ENCODE peak calls at places on chromosomes 3 and 15, in ten cellular contexts. I, L, M, E, D, P, Z, B, F and X are unnamed samples.
A peak's percentile ranks its signal among the peaks of the same experiment; 100 is the strongest.

GRCh38 chr15:77904436-77904821 is 173.1 kb downstream of the TBC1D2B start:
- DNase-seq in I (no peak), L (no peak), M (no peak), E (no peak), D (no peak), P (no peak), Z (no peak), B (no peak), F (no peak), X (no peak)

GRCh38 chr15:40451497-40452158 is 10.9 kb downstream of the BAHD1 start:
- DNase-seq in I (no peak), L (no peak), M (no peak), E (no peak), D (no peak), P (no peak), Z (no peak), B (no peak), F (no peak), X (no peak)

GRCh38 chr3:52608337-52608736 is 71.9 kb downstream of the UQCC5 start:
- DNase-seq in I (no peak), L (no peak), M (no peak), E (no peak), D (no peak), P (no peak), Z (no peak), B (no peak), F (no peak), X (no peak)

GRCh38 chr3:132803889-132804288 is 81.7 kb upstream of the NPHP3 start:
- DNase-seq in I (no peak), L (no peak), M (no peak), E (no peak), D (no peak), P (no peak), Z (peak; percentile 44), B (no peak), F (peak; percentile 9), X (no peak)

GRCh38 chr3:174581551-174581950 is 277.6 kb upstream of the NAALADL2 start:
- DNase-seq in I (no peak), L (no peak), M (no peak), E (no peak), D (no peak), P (no peak), Z (no peak), B (no peak), F (no peak), X (no peak)

GRCh38 chr15:75866916-75867315 is 23.7 kb downstream of the UBE2Q2 start:
- DNase-seq in I (no peak), L (no peak), M (no peak), E (no peak), D (no peak), P (no peak), Z (no peak), B (no peak), F (no peak), X (no peak)

GRCh38 chr3:136042608-136043221 is 77.2 kb downstream of the PPP2R3A start:
- DNase-seq in I (peak; percentile 80), L (peak; percentile 52), M (peak; percentile 74), E (no peak), D (no peak), P (no peak), Z (peak; percentile 54), B (peak; percentile 9), F (peak; percentile 68), X (peak; percentile 8)

GRCh38 chr3:97720417-97720816 is 44.1 kb upstream of the ARL6 start:
- DNase-seq in I (peak; percentile 26), L (no peak), M (no peak), E (no peak), D (no peak), P (no peak), Z (no peak), B (no peak), F (no peak), X (no peak)

GRCh38 chr15:80159811-80160569 is 7.2 kb downstream of the FAH start:
- DNase-seq in I (no peak), L (no peak), M (peak; percentile 86), E (no peak), D (no peak), P (no peak), Z (peak; percentile 11), B (no peak), F (no peak), X (no peak)

GRCh38 chr15:70234256-70234965 is 136.7 kb upstream of the TLE3 start:
- DNase-seq in I (no peak), L (no peak), M (peak; percentile 82), E (no peak), D (no peak), P (no peak), Z (no peak), B (peak; percentile 81), F (peak; percentile 33), X (peak; percentile 42)

GRCh38 chr15:55253580-55253979 is 36.0 kb downstream of the RAB27A start:
- DNase-seq in I (peak; percentile 12), L (no peak), M (peak; percentile 76), E (no peak), D (no peak), P (no peak), Z (no peak), B (no peak), F (no peak), X (peak; percentile 72)

GRCh38 chr3:277873-278272 is 81.3 kb downstream of the CHL1 start:
- DNase-seq in I (no peak), L (peak; percentile 47), M (no peak), E (no peak), D (no peak), P (no peak), Z (no peak), B (no peak), F (no peak), X (no peak)
- H3K4me3 ChIP-seq in I (no peak overlapping the region), L (peak overlapping the region; percentile 27), M (no peak overlapping the region), E (no peak overlapping the region), D (no peak overlapping the region), P (no peak overlapping the region), Z (no peak overlapping the region), B (no peak overlapping the region), F (no peak overlapping the region), X (no peak overlapping the region)

GRCh38 chr15:31802761-31803160 is 227.6 kb upstream of the CHRNA7 start:
- DNase-seq in I (no peak), L (no peak), M (no peak), E (no peak), D (no peak), P (no peak), Z (no peak), B (no peak), F (no peak), X (no peak)

GRCh38 chr15:31801152-31801551 is 229.2 kb upstream of the CHRNA7 start:
- DNase-seq in I (peak; percentile 37), L (no peak), M (no peak), E (no peak), D (peak; percentile 30), P (peak; percentile 32), Z (no peak), B (no peak), F (no peak), X (no peak)

GRCh38 chr15:31799711-31800321 is 230.5 kb upstream of the CHRNA7 start:
- DNase-seq in I (peak; percentile 35), L (peak; percentile 89), M (no peak), E (no peak), D (no peak), P (no peak), Z (no peak), B (no peak), F (no peak), X (no peak)

GRCh38 chr15:31805090-31805662 is 225.1 kb upstream of the CHRNA7 start:
- DNase-seq in I (no peak), L (no peak), M (no peak), E (no peak), D (no peak), P (no peak), Z (no peak), B (no peak), F (no peak), X (no peak)

GRCh38 chr15:31803388-31803884 is 226.9 kb upstream of the CHRNA7 start:
- DNase-seq in I (no peak), L (peak; percentile 52), M (no peak), E (no peak), D (no peak), P (no peak), Z (no peak), B (no peak), F (no peak), X (no peak)
- H3K4me3 ChIP-seq in I (no peak overlapping the region), L (no peak overlapping the region), M (no peak overlapping the region), E (no peak overlapping the region), D (no peak overlapping the region), P (no peak overlapping the region), Z (no peak overlapping the region), B (no peak overlapping the region), F (no peak overlapping the region), X (no peak overlapping the region)

GRCh38 chr3:60192297-60193114 is 1058.7 kb downstream of the FHIT start:
- DNase-seq in I (no peak), L (peak; percentile 14), M (no peak), E (no peak), D (no peak), P (no peak), Z (no peak), B (no peak), F (no peak), X (no peak)
- H3K4me3 ChIP-seq in I (no peak overlapping the region), L (no peak overlapping the region), M (no peak overlapping the region), E (no peak overlapping the region), D (no peak overlapping the region), P (no peak overlapping the region), Z (no peak overlapping the region), B (no peak overlapping the region), F (no peak overlapping the region), X (no peak overlapping the region)

GRCh38 chr3:146540978-146541377 is 3.4 kb downstream of the PLSCR1 start:
- DNase-seq in I (no peak), L (no peak), M (no peak), E (no peak), D (no peak), P (no peak), Z (no peak), B (no peak), F (no peak), X (no peak)

GRCh38 chr3:146542968-146543367 is 1.4 kb downstream of the PLSCR1 start:
- DNase-seq in I (no peak), L (no peak), M (peak; percentile 37), E (no peak), D (no peak), P (no peak), Z (no peak), B (no peak), F (no peak), X (no peak)

GRCh38 chr3:146543461-146544012 is 870 bp downstream of the PLSCR1 start:
- DNase-seq in I (no peak), L (peak; percentile 21), M (peak; percentile 79), E (no peak), D (peak; percentile 54), P (peak; percentile 24), Z (no peak), B (no peak), F (peak; percentile 29), X (no peak)

GRCh38 chr3:146540236-146540635 is 4.2 kb downstream of the PLSCR1 start:
- DNase-seq in I (no peak), L (peak; percentile 36), M (no peak), E (no peak), D (no peak), P (no peak), Z (no peak), B (no peak), F (no peak), X (no peak)

DNA sequence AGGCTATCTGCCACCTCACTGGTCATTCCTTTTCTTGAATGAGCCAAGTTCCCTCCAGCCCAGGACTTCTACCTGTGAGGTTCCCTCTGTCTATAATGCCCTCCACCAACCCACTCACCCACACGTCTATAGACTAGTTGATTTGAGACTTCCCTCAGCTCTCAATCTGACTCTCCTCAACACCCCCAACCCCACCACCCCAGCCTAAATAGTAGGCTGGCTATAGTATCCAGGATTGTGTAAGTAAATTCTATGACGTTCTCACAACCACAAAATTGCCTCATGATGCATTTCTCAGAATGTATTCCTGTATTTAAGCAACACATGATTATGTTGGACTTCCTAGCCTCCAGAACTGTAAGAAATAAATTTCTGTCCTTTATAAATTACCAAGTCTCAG is 2.2 kb downstream of the PLSCR1 start:
- DNase-seq in I (no peak), L (no peak), M (peak; percentile 81), E (no peak), D (no peak), P (no peak), Z (no peak), B (no peak), F (no peak), X (no peak)
- H3K4me3 ChIP-seq in I (peak overlapping the region; percentile 92), L (peak overlapping the region; percentile 69), M (peak overlapping the region; percentile 84), E (no peak overlapping the region), D (no peak overlapping the region), P (peak overlapping the region; percentile 94), Z (no peak overlapping the region), B (no peak overlapping the region), F (no peak overlapping the region), X (peak overlapping the region; percentile 17)